ENCODE peak calls at places on chromosomes 2 and 18, in five cellular contexts. B is anterior cingulate cortex; T is HuH-7.5; U is A549; N is stimulated activated CD4-positive, alpha-beta T cell treated with anti-CD3 and anti-CD28 coated beads, TNF-alpha, amount 100 ng/mL, for 1 hour. M is an unnamed sample.

GRCh38 chr2:105143467-105144127 is 97.9 kb upstream of the GPR45 start:
- DNase-seq in B (no peak), T (no peak), U (no peak), N (peak; percentile 11), M (no peak)

GRCh38 chr2:119827866-119828507 is 68.3 kb downstream of the PTPN4 start:
- DNase-seq in B (no peak), T (no peak), U (no peak), N (no peak), M (no peak)

GRCh38 chr18:50944245-50944917 is 23.5 kb upstream of the ELAC1 start:
- DNase-seq in B (no peak), T (no peak), U (no peak), N (no peak), M (no peak)

GRCh38 chr18:58385472-58385871 is 243.4 kb downstream of the ALPK2 start:
- DNase-seq in B (no peak), T (no peak), U (no peak), N (no peak), M (no peak)

GRCh38 chr2:10414591-10414990 is 33.5 kb downstream of the ODC1 start:
- DNase-seq in B (no peak), T (no peak), U (no peak), N (no peak), M (no peak)

GRCh38 chr2:45610281-45611019 is 617 bp downstream of the SRBD1 start:
- DNase-seq in B (peak; percentile 47), T (peak; percentile 25), U (peak; percentile 47), N (no peak), M (peak; percentile 5)

GRCh38 chr2:102294802-102295489 is 16.4 kb upstream of the IL1RL1 start:
- DNase-seq in B (no peak), T (no peak), U (no peak), N (no peak), M (no peak)

GRCh38 chr2:227824711-227825110 is 11.1 kb downstream of the CCL20 start:
- DNase-seq in B (no peak), T (no peak), U (no peak), N (no peak), M (no peak)

GRCh38 chr2:120013569-120014223 is 819 bp downstream of the EPB41L5 start:
- DNase-seq in B (no peak), T (no peak), U (no peak), N (peak; percentile 6), M (no peak)

GRCh38 chr2:148875387-148876051 is 492 bp downstream of the KIF5C start:
- DNase-seq in B (no peak), T (no peak), U (no peak), N (peak; percentile 3), M (no peak)

GRCh38 chr18:12307871-12308385 is at the start of gene TUBB6:
- DNase-seq in B (no peak), T (peak; percentile 93), U (peak; percentile 24), N (no peak), M (no peak)

GRCh38 chr18:46740046-46740445 is 16.8 kb downstream of the ST8SIA5 start:
- DNase-seq in B (no peak), T (no peak), U (no peak), N (no peak), M (no peak)

GRCh38 chr2:135093685-135094340 is 41.7 kb downstream of the RAB3GAP1 start:
- DNase-seq in B (no peak), T (no peak), U (no peak), N (no peak), M (no peak)

GRCh38 chr2:69797836-69798465 is 31.5 kb upstream of the GMCL1 start:
- DNase-seq in B (no peak), T (no peak), U (no peak), N (no peak), M (no peak)

GRCh38 chr2:189302274-189302948 is 122.8 kb upstream of the COL5A2 start:
- DNase-seq in B (no peak), T (no peak), U (no peak), N (no peak), M (no peak)

GRCh38 chr2:219829968-219830738 is 202.7 kb downstream of the SLC4A3 start:
- DNase-seq in B (no peak), T (no peak), U (no peak), N (no peak), M (no peak)

GRCh38 chr2:67896131-67896865 is 166.5 kb downstream of the C1D start:
- DNase-seq in B (no peak), T (no peak), U (no peak), N (no peak), M (no peak)

GRCh38 chr2:120397362-120397811 is 51.5 kb downstream of the INHBB start:
- DNase-seq in B (no peak), T (no peak), U (peak; percentile 74), N (no peak), M (no peak)

GRCh38 chr2:77519164-77519887 is 2.9 kb downstream of the LRRTM4 start:
- DNase-seq in B (no peak), T (no peak), U (no peak), N (no peak), M (no peak)

GRCh38 chr2:134108124-134108523 is 145.7 kb upstream of the MGAT5 start:
- DNase-seq in B (no peak), T (no peak), U (no peak), N (no peak), M (no peak)

GRCh38 chr2:98468621-98469236 is 24.1 kb downstream of the INPP4A start:
- DNase-seq in B (no peak), T (no peak), U (no peak), N (no peak), M (no peak)

GRCh38 chr18:21270453-21270852 is 28.4 kb downstream of the GREB1L start:
- DNase-seq in B (no peak), T (no peak), U (no peak), N (no peak), M (no peak)

GRCh38 chr2:242060212-242060835 is 190.8 kb downstream of the RTP5 start:
- DNase-seq in B (no peak), T (no peak), U (no peak), N (no peak), M (no peak)